ENCODE peak calls at places on chromosomes 12 and 14, in five cellular contexts. N, D, E, X and B are unnamed samples.

GRCh38 chr12:49698619-49699545 is 8.3 kb downstream of the FMNL3 start:
- DNase-seq in N (peak; percentile 71), D (peak; percentile 61), E (peak; percentile 22), X (peak; percentile 67), B (no peak)

GRCh38 chr12:64252708-64253107 is 30.6 kb upstream of the KICS2 start:
- DNase-seq in N (peak; percentile 61), D (no peak), E (peak; percentile 44), X (no peak), B (peak; percentile 59)

GRCh38 chr14:55102141-55102547 is 26.9 kb upstream of the LGALS3 start:
- DNase-seq in N (peak; percentile 96), D (peak; percentile 77), E (peak; percentile 85), X (peak; percentile 97), B (peak; percentile 100)

GRCh38 chr14:52370406-52370911 is 56.3 kb downstream of the PTGER2 start:
- DNase-seq in N (no peak), D (no peak), E (no peak), X (no peak), B (no peak)

GRCh38 chr14:96649327-96649601 is 147.1 kb downstream of the PAPOLA start:
- DNase-seq in N (no peak), D (no peak), E (no peak), X (no peak), B (no peak)

GRCh38 chr12:124304314-124304790 is 9.5 kb downstream of the RFLNA start:
- DNase-seq in N (no peak), D (no peak), E (no peak), X (no peak), B (no peak)

GRCh38 chr14:104749111-104749649 is 3.8 kb upstream of the SIVA1 start:
- DNase-seq in N (peak; percentile 58), D (no peak), E (no peak), X (peak; percentile 26), B (peak; percentile 13)

GRCh38 chr12:102950950-102951490 is 6.5 kb upstream of the ASCL1 start:
- DNase-seq in N (no peak), D (no peak), E (no peak), X (no peak), B (no peak)

GRCh38 chr12:29612912-29613311 is 115.4 kb upstream of the OVCH1 start:
- DNase-seq in N (no peak), D (no peak), E (no peak), X (no peak), B (no peak)

GRCh38 chr12:68476786-68477185 is 133.9 kb upstream of the RAP1B start:
- DNase-seq in N (no peak), D (no peak), E (no peak), X (no peak), B (no peak)

GRCh38 chr14:56903304-56904021 is 93.2 kb upstream of the OTX2 start:
- DNase-seq in N (no peak), D (no peak), E (no peak), X (no peak), B (no peak)

DNA sequence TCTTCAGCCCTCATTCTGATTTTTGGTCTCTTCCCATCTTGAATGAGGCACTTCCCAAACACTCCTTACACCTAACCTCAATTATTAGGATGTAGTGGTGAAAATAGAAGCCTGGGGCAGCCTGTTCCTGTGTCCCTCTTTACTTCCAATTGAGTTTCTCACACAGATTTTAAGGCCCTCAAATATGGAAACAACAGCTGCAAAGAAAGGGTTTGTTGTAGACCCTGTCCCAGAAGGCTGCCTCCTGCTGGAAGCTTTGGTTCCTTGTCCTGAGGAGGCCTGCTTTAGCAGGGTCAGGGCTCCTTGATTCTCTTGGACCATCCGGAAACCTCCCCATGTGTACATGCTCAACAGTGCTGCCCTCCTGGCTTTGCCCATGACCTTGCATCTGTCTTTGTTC is 101.3 kb downstream of the TGFB3 start:
- DNase-seq in N (no peak), D (no peak), E (no peak), X (no peak), B (no peak)
- TF ChIP-seq CTCF in N (no peak), D (peak; percentile 17), E (no peak), X (peak; percentile 0), B (no peak)

GRCh38 chr14:101559250-101559623 is 2.1 kb upstream of the DIO3 start:
- DNase-seq in N (no peak), D (no peak), E (no peak), X (no peak), B (no peak)
- TF ChIP-seq CTCF in N (no peak), D (no peak), E (no peak), X (no peak), B (no peak)

DNA sequence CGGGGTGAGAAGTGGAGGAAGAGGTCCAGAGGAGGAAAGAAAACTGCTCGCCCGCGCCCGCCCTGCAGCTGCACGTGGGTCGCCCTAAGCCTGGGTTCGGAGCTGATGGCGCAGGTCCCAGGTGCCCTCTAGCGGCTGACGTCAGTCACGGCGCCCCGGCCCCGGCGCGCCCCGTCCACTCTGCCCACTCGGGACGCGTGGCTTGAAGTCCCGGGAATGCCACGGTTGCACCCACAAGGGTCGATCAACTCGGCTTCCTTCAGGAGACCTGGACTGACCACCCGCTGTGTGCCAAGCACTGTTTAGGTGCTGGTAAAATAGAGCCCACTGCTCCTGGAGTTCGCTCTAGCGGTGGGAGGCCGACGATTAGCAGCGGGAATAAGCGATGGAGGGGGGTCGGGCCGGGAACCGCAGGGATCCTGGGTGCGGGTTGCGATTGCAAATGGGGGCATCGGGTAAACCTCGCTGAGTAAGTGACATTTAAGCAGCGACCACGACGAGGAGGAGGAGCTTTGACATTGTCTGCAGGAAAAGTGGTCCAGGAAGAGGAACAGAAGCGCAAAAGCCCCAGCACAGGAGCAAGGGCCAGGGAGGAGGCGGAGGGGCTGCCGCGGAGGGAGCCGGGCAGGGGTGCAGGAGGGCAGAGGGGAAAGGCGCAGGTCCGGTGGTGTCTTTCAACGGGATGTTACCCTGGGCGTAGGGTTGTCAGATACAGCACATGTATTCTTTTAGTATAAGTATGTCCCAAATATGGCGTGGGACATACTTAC is 5.1 kb upstream of the ZNF839 start:
- DNase-seq in N (peak; percentile 79), D (peak; percentile 86), E (peak; percentile 84), X (peak; percentile 84), B (no peak)
- TF ChIP-seq CTCF in N (peak; percentile 94), D (peak; percentile 99), E (peak; percentile 93), X (peak; percentile 89), B (peak; percentile 95)

GRCh38 chr12:65699251-65699650 is 125.0 kb upstream of the HMGA2 start:
- DNase-seq in N (peak; percentile 65), D (no peak), E (no peak), X (peak; percentile 49), B (peak; percentile 57)
- TF ChIP-seq CTCF in N (peak; percentile 54), D (peak; percentile 34), E (no peak), X (peak; percentile 50), B (peak; percentile 55)